ENCODE peak calls at places on chromosomes 6 and 20, in eight cellular contexts. One of them, this sample, is unnamed.

GRCh38 chr6:113148576-113148975 is 708.6 kb upstream of the MARCKS start:
- DNase-seq in foreskin fibroblast: peak; percentile 76
- DNase-seq in upper lobe of right lung: no peak
- DNase-seq in LHCN-M2: no peak
- DNase-seq in WTC11: no peak
- DNase-seq in cerebellum: no peak
- DNase-seq in stomach: no peak
- DNase-seq in AG04450: no peak
- DNase-seq in this sample: no peak

GRCh38 chr6:128519931-128520435 is 416 bp downstream of the PTPRK start:
- DNase-seq in foreskin fibroblast: peak; percentile 59
- DNase-seq in upper lobe of right lung: peak; percentile 86
- DNase-seq in LHCN-M2: no peak
- DNase-seq in WTC11: no peak
- DNase-seq in cerebellum: no peak
- DNase-seq in stomach: peak; percentile 45
- DNase-seq in AG04450: no peak
- DNase-seq in this sample: no peak

GRCh38 chr6:40419377-40419776 is 167.8 kb downstream of the LRFN2 start:
- DNase-seq in foreskin fibroblast: peak; percentile 1
- DNase-seq in upper lobe of right lung: no peak
- DNase-seq in LHCN-M2: no peak
- DNase-seq in WTC11: no peak
- DNase-seq in cerebellum: no peak
- DNase-seq in stomach: no peak
- DNase-seq in AG04450: no peak
- DNase-seq in this sample: no peak

GRCh38 chr6:166307082-166307980 is 861 bp downstream of the PRR18 start:
- DNase-seq in foreskin fibroblast: no peak
- DNase-seq in upper lobe of right lung: no peak
- DNase-seq in LHCN-M2: no peak
- DNase-seq in WTC11: peak; percentile 70
- DNase-seq in cerebellum: no peak
- DNase-seq in stomach: no peak
- DNase-seq in AG04450: no peak
- DNase-seq in this sample: peak; percentile 38

GRCh38 chr6:6236730-6237469 is 83.6 kb downstream of the F13A1 start:
- DNase-seq in foreskin fibroblast: no peak
- DNase-seq in upper lobe of right lung: no peak
- DNase-seq in LHCN-M2: no peak
- DNase-seq in WTC11: no peak
- DNase-seq in cerebellum: no peak
- DNase-seq in stomach: no peak
- DNase-seq in AG04450: no peak
- DNase-seq in this sample: no peak

GRCh38 chr6:35328108-35328723 is 14.1 kb upstream of the PPARD start:
- DNase-seq in foreskin fibroblast: no peak
- DNase-seq in upper lobe of right lung: no peak
- DNase-seq in LHCN-M2: no peak
- DNase-seq in WTC11: no peak
- DNase-seq in cerebellum: no peak
- DNase-seq in stomach: no peak
- DNase-seq in AG04450: no peak
- DNase-seq in this sample: no peak

GRCh38 chr6:10163159-10163962 is 251.5 kb downstream of the TFAP2A start:
- DNase-seq in foreskin fibroblast: no peak
- DNase-seq in upper lobe of right lung: no peak
- DNase-seq in LHCN-M2: no peak
- DNase-seq in WTC11: no peak
- DNase-seq in cerebellum: no peak
- DNase-seq in stomach: no peak
- DNase-seq in AG04450: no peak
- DNase-seq in this sample: no peak

GRCh38 chr6:90068264-90068663 is 174.0 kb downstream of the GJA10 start:
- DNase-seq in foreskin fibroblast: peak; percentile 69
- DNase-seq in upper lobe of right lung: no peak
- DNase-seq in LHCN-M2: peak; percentile 66
- DNase-seq in WTC11: no peak
- DNase-seq in cerebellum: peak; percentile 23
- DNase-seq in stomach: no peak
- DNase-seq in AG04450: no peak
- DNase-seq in this sample: no peak

GRCh38 chr6:163356324-163356723 is 58.2 kb upstream of the QKI start:
- DNase-seq in foreskin fibroblast: peak; percentile 84
- DNase-seq in upper lobe of right lung: peak; percentile 78
- DNase-seq in LHCN-M2: peak; percentile 28
- DNase-seq in WTC11: peak; percentile 34
- DNase-seq in cerebellum: no peak
- DNase-seq in stomach: no peak
- DNase-seq in AG04450: no peak
- DNase-seq in this sample: no peak

GRCh38 chr6:111462770-111463391 is 20.1 kb downstream of the REV3L start:
- DNase-seq in foreskin fibroblast: peak; percentile 54
- DNase-seq in upper lobe of right lung: no peak
- DNase-seq in LHCN-M2: no peak
- DNase-seq in WTC11: no peak
- DNase-seq in cerebellum: no peak
- DNase-seq in stomach: no peak
- DNase-seq in AG04450: no peak
- DNase-seq in this sample: no peak

GRCh38 chr6:24296944-24297343 is 60.9 kb downstream of the DCDC2 start:
- DNase-seq in foreskin fibroblast: no peak
- DNase-seq in upper lobe of right lung: no peak
- DNase-seq in LHCN-M2: no peak
- DNase-seq in WTC11: no peak
- DNase-seq in cerebellum: no peak
- DNase-seq in stomach: no peak
- DNase-seq in AG04450: no peak
- DNase-seq in this sample: no peak

GRCh38 chr20:33925867-33926266 is 67.8 kb upstream of the RALY start:
- DNase-seq in foreskin fibroblast: peak; percentile 38
- DNase-seq in upper lobe of right lung: no peak
- DNase-seq in LHCN-M2: peak; percentile 71
- DNase-seq in WTC11: no peak
- DNase-seq in cerebellum: no peak
- DNase-seq in stomach: no peak
- DNase-seq in AG04450: no peak
- DNase-seq in this sample: no peak

GRCh38 chr6:5684320-5684719 is 322.4 kb downstream of the NRN1 start:
- DNase-seq in foreskin fibroblast: peak; percentile 74
- DNase-seq in upper lobe of right lung: no peak
- DNase-seq in LHCN-M2: peak; percentile 76
- DNase-seq in WTC11: no peak
- DNase-seq in cerebellum: no peak
- DNase-seq in stomach: no peak
- DNase-seq in AG04450: no peak
- DNase-seq in this sample: no peak

GRCh38 chr6:40789143-40789764 is 202.1 kb upstream of the LRFN2 start:
- DNase-seq in foreskin fibroblast: no peak
- DNase-seq in upper lobe of right lung: no peak
- DNase-seq in LHCN-M2: no peak
- DNase-seq in WTC11: no peak
- DNase-seq in cerebellum: no peak
- DNase-seq in stomach: no peak
- DNase-seq in AG04450: no peak
- DNase-seq in this sample: peak; percentile 46

GRCh38 chr6:12119085-12119588 is 107.0 kb downstream of the HIVEP1 start:
- DNase-seq in foreskin fibroblast: no peak
- DNase-seq in upper lobe of right lung: no peak
- DNase-seq in LHCN-M2: no peak
- DNase-seq in WTC11: no peak
- DNase-seq in cerebellum: no peak
- DNase-seq in stomach: no peak
- DNase-seq in AG04450: no peak
- DNase-seq in this sample: no peak

GRCh38 chr6:148304976-148305375 is 37.7 kb upstream of the SASH1 start:
- DNase-seq in foreskin fibroblast: peak; percentile 76
- DNase-seq in upper lobe of right lung: no peak
- DNase-seq in LHCN-M2: no peak
- DNase-seq in WTC11: no peak
- DNase-seq in cerebellum: no peak
- DNase-seq in stomach: no peak
- DNase-seq in AG04450: peak; percentile 43
- DNase-seq in this sample: no peak

GRCh38 chr6:15592610-15593009 is 70.2 kb downstream of the DTNBP1 start:
- DNase-seq in foreskin fibroblast: no peak
- DNase-seq in upper lobe of right lung: no peak
- DNase-seq in LHCN-M2: no peak
- DNase-seq in WTC11: no peak
- DNase-seq in cerebellum: no peak
- DNase-seq in stomach: no peak
- DNase-seq in AG04450: no peak
- DNase-seq in this sample: no peak

GRCh38 chr6:3312604-3313167 is 53.9 kb downstream of the PSMG4 start:
- DNase-seq in foreskin fibroblast: no peak
- DNase-seq in upper lobe of right lung: peak; percentile 58
- DNase-seq in LHCN-M2: no peak
- DNase-seq in WTC11: peak; percentile 8
- DNase-seq in cerebellum: no peak
- DNase-seq in stomach: no peak
- DNase-seq in AG04450: no peak
- DNase-seq in this sample: no peak